ENCODE peak calls at places on chromosomes 5 and 9, in seven cellular contexts. R is right cardiac atrium; N is CD8-positive, alpha-beta T cell; U is lower lobe of right lung; L is sigmoid colon; B is GM23248; C is K562. P is an unnamed sample. For H3K9me3, the result is how much of the 10 kb centered on the place peaks cover.

GRCh38 chr9:69027355-69028097 is 8.0 kb upstream of the FXN start:
- DNase-seq in R (no peak), N (no peak), U (no peak), L (no peak), B (peak), C (peak), P (peak)

GRCh38 chr9:38445154-38446043 is 21.1 kb upstream of the IGFBPL1 start:
- DNase-seq in R (no peak), N (no peak), U (no peak), L (no peak), B (no peak), C (no peak), P (no peak)

GRCh38 chr9:109411069-109411761 is 86.9 kb downstream of the PTPN3 start:
- DNase-seq in R (no peak), N (no peak), U (no peak), L (no peak), B (no peak), C (no peak), P (no peak)

GRCh38 chr9:11471321-11471720 is 858.5 kb upstream of the PTPRD start:
- DNase-seq in R (peak), N (no peak), U (no peak), L (no peak), B (no peak), C (no peak), P (no peak)

GRCh38 chr5:156052697-156053455 is 274.1 kb upstream of the SGCD start:
- DNase-seq in R (no peak), N (no peak), U (no peak), L (no peak), B (no peak), C (no peak), P (no peak)

GRCh38 chr9:134544388-134545212 is 97.0 kb upstream of the COL5A1 start:
- DNase-seq in R (peak), N (no peak), U (no peak), L (peak), B (peak), C (no peak), P (no peak)

GRCh38 chr5:172002310-172002709 is 4.1 kb downstream of the FBXW11 start:
- DNase-seq in R (no peak), N (no peak), U (no peak), L (no peak), B (peak), C (peak), P (peak)

GRCh38 chr5:42454216-42454995 is 31.2 kb downstream of the GHR start:
- DNase-seq in R (peak), N (no peak), U (no peak), L (no peak), B (no peak), C (no peak), P (no peak)

GRCh38 chr9:70451765-70452164 is 37.3 kb upstream of the KLF9 start:
- DNase-seq in R (no peak), N (no peak), U (no peak), L (no peak), B (no peak), C (no peak), P (no peak)

GRCh38 chr5:63803165-63803564 is 159.1 kb downstream of the HTR1A start:
- DNase-seq in R (no peak), N (no peak), U (no peak), L (no peak), B (no peak), C (no peak), P (no peak)

GRCh38 chr9:20236676-20237075 is 385.6 kb downstream of the MLLT3 start:
- DNase-seq in R (no peak), N (no peak), U (no peak), L (no peak), B (no peak), C (no peak), P (no peak)

GRCh38 chr5:44046581-44047327 is 342.5 kb downstream of the FGF10 start:
- DNase-seq in R (peak), N (no peak), U (no peak), L (peak), B (no peak), C (no peak), P (no peak)

GRCh38 chr5:142006363-142007236 is 6.2 kb downstream of the GNPDA1 start:
- DNase-seq in R (no peak), N (no peak), U (no peak), L (no peak), B (no peak), C (no peak), P (peak)

GRCh38 chr5:7978991-7979390 is 110.0 kb downstream of the MTRR start:
- DNase-seq in R (no peak), N (no peak), U (no peak), L (no peak), B (no peak), C (no peak), P (no peak)

GRCh38 chr5:44952376-44952775 is 143.6 kb downstream of the MRPS30 start:
- DNase-seq in R (no peak), N (no peak), U (no peak), L (no peak), B (peak), C (peak), P (peak)

GRCh38 chr5:109709225-109709624 is 19.5 kb downstream of the MAN2A1 start:
- DNase-seq in R (no peak), N (no peak), U (no peak), L (no peak), B (no peak), C (no peak), P (no peak)

GRCh38 chr9:38346811-38347735 is 45.4 kb upstream of the ALDH1B1 start:
- DNase-seq in R (no peak), N (no peak), U (no peak), L (peak), B (no peak), C (no peak), P (no peak)

GRCh38 chr5:171647043-171647899 is 138.3 kb upstream of the SMIM23 start:
- DNase-seq in R (no peak), N (no peak), U (no peak), L (no peak), B (peak), C (peak), P (no peak)

GRCh38 chr5:132753135-132753987 is 6.1 kb downstream of the CCNI2 start:
- DNase-seq in R (peak), N (no peak), U (no peak), L (peak), B (no peak), C (no peak), P (no peak)

GRCh38 chr5:89695371-89695770 is 714.2 kb downstream of the CETN3 start:
- DNase-seq in R (no peak), N (no peak), U (no peak), L (no peak), B (no peak), C (no peak), P (no peak)

GRCh38 chr9:81074261-81074660 is 615.1 kb downstream of the TLE1 start:
- DNase-seq in R (no peak), N (no peak), U (no peak), L (no peak), B (no peak), C (no peak), P (no peak)

GRCh38 chr9:114035845-114036785 is 42.0 kb downstream of the AMBP start:
- DNase-seq in R (no peak), N (peak), U (no peak), L (peak), B (no peak), C (no peak), P (no peak)

GRCh38 chr5:122972877-122973276 is 63.6 kb downstream of the PPIC start:
- DNase-seq in R (no peak), N (no peak), U (no peak), L (no peak), B (peak), C (no peak), P (no peak)

GRCh38 chr5:171589461-171589860 is 170.0 kb downstream of the FGF18 start:
- DNase-seq in R (no peak), N (no peak), U (no peak), L (no peak), B (no peak), C (no peak), P (no peak)

GRCh38 chr9:136656795-136657611 is 5.7 kb upstream of the EGFL7 start:
- DNase-seq in R (peak), N (no peak), U (peak), L (no peak), B (no peak), C (no peak), P (no peak)

GRCh38 chr5:169581580-169582227 is 1.9 kb upstream of the SPDL1 start:
- DNase-seq in R (peak), N (peak), U (no peak), L (peak), B (peak), C (peak), P (peak)

GRCh38 chr9:122200960-122201635 is 27.7 kb downstream of the LHX6 start:
- DNase-seq in R (peak), N (no peak), U (no peak), L (no peak), B (peak), C (no peak), P (no peak)

GRCh38 chr9:33108472-33108871 is 32.0 kb upstream of the SMU1 start:
- DNase-seq in R (no peak), N (no peak), U (no peak), L (no peak), B (no peak), C (no peak), P (no peak)

GRCh38 chr9:36276840-36277239 is 18.6 kb upstream of the GNE start:
- DNase-seq in R (no peak), N (no peak), U (no peak), L (no peak), B (peak), C (no peak), P (no peak)

GRCh38 chr5:66981266-66981665 is 215.3 kb downstream of the CD180 start:
- DNase-seq in R (no peak), N (no peak), U (no peak), L (no peak), B (no peak), C (no peak), P (no peak)

GRCh38 chr9:85310531-85311070 is 431.2 kb downstream of the AGTPBP1 start:
- DNase-seq in R (no peak), N (no peak), U (no peak), L (no peak), B (no peak), C (no peak), P (no peak)

GRCh38 chr9:2524601-2525000 is 97.0 kb upstream of the VLDLR start:
- DNase-seq in R (no peak), N (no peak), U (no peak), L (no peak), B (no peak), C (no peak), P (no peak)

GRCh38 chr9:83598487-83598886 is 24.5 kb upstream of the IDNK start:
- DNase-seq in R (no peak), N (no peak), U (no peak), L (no peak), B (peak), C (no peak), P (no peak)

GRCh38 chr5:18236386-18236785 is 602.1 kb downstream of the TAF11L14 start:
- DNase-seq in R (no peak), N (no peak), U (no peak), L (no peak), B (peak), C (no peak), P (no peak)

GRCh38 chr9:826500-827280 is 14.8 kb upstream of the DMRT1 start:
- DNase-seq in R (no peak), N (no peak), U (no peak), L (no peak), B (no peak), C (peak), P (no peak)

GRCh38 chr9:95067888-95068287 is 249.6 kb downstream of the FANCC start:
- DNase-seq in R (no peak), N (no peak), U (no peak), L (no peak), B (peak), C (no peak), P (no peak)

GRCh38 chr5:163489055-163489744 is 16.2 kb upstream of the MAT2B start:
- DNase-seq in R (no peak), N (no peak), U (no peak), L (no peak), B (peak), C (no peak), P (peak)

DNA sequence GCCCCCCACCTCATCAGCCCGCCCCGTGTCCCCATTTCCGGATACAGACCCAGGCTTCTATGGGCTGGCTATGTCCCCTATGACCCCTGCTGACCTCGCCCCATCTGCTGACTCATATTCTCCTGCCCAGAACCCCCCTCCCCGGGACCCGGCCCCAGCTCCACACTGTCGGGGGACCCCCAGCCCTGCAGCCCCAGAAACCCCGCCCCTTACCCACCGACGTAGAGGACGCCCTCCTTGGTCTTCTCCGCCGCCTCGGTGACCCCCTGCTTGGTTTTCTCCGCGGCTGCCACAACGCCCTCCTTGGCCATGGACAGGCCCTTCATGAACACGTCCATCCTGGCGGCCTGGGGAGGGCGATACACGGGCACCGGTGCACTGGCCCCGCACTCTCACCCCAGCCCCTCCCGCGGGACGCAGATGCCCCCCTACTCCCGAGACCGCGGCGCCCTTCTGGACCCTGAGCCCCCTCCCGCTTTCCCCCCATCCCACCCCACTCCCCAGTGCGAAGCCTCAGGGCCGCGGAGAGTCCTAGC is 949 bp downstream of the SNCB start:
- DNase-seq in R (peak), N (no peak), U (no peak), L (no peak), B (no peak), C (no peak), P (no peak)
- H3K4me3 ChIP-seq in R (no peak), N (peak), U (no peak), L (no peak), B (no peak), C (no peak), P (no peak)

GRCh38 chr9:93610206-93610605 is 33.8 kb downstream of the PHF2 start:
- DNase-seq in R (no peak), N (no peak), U (no peak), L (no peak), B (no peak), C (no peak), P (no peak)
- H3K9me3 ChIP-seq in R (under half), N (under half), U (under half), L (under half), B (under half), C (under half), P (under half)

DNA sequence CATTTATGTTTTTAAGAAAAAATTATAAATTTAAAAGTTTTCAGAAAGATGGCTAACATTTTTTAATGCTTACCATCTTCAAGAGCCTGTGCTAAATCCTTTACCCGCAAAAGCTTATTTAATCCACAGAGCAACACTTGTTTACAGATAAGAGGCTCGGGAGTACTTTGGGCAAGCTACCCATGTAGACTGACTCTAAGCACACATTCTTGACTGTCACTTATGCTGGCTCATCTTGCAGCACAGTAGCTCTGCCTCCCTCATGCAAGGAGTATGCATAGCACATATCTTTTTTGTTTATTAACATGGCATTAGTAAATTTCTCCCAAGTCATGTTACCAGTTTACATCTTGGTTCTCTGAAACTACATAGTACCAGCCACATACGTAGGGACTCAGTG is 14.7 kb downstream of the SH3RF2 start:
- DNase-seq in R (no peak), N (no peak), U (no peak), L (no peak), B (no peak), C (no peak), P (no peak)
- H3K4me3 ChIP-seq in R (no peak), N (no peak), U (no peak), L (no peak), B (no peak), C (no peak), P (no peak)

GRCh38 chr5:103075442-103075841 is 44.5 kb downstream of the GIN1 start:
- DNase-seq in R (no peak), N (no peak), U (no peak), L (no peak), B (no peak), C (no peak), P (no peak)

DNA sequence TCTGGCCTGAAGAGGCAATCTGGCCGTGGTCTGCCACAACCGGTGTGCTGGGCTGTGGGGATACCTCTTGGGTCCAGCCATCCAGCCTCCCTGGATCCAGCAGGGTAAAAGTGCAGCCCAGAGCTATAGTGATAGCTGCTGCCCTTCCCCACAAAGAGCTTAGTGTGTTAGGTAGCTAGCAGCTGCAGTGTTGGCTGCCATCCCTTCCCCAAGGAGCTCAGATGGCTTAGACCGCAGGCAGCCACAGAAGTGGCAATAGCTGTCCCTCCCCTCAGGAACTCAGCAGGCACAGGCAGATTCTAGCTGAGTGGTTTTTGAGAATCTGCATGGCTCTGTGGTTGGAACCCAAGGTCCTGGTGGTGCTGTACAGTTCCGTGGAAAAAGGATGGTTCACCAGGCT is 40.1 kb downstream of the GIN1 start:
- DNase-seq in R (no peak), N (no peak), U (no peak), L (no peak), B (no peak), C (no peak), P (no peak)
- H3K9me3 ChIP-seq in R (under half), N (under half), U (half or more), L (under half), B (under half), C (under half), P (half or more)

P was measured in CD4-positive, CD25-positive, alpha-beta regulatory T cell.